ENCODE peak calls at places on chromosomes 16 and 17, in eight cellular contexts. J, Q, U, Y, K, X, A and C are unnamed samples.

GRCh38 chr17:82219083-82219482 is 6.4 kb upstream of the CCDC57 start:
- DNase-seq in J (no peak), Q (no peak), U (no peak), Y (no peak), K (no peak), X (no peak), A (no peak), C (no peak)

GRCh38 chr17:52159159-52159809 is 770 bp upstream of the CA10 start:
- DNase-seq in J (no peak), Q (no peak), U (no peak), Y (no peak), K (no peak), X (no peak), A (no peak), C (no peak)

GRCh38 chr16:1188781-1189189 is 35.9 kb downstream of the CACNA1H start:
- DNase-seq in J (no peak), Q (peak; percentile 76), U (peak; percentile 11), Y (no peak), K (no peak), X (peak; percentile 20), A (peak; percentile 21), C (no peak)

GRCh38 chr17:39677072-39677471 is 8.8 kb downstream of the PNMT start:
- DNase-seq in J (no peak), Q (no peak), U (no peak), Y (no peak), K (no peak), X (no peak), A (no peak), C (no peak)

GRCh38 chr17:29717817-29718216 is 95.1 kb upstream of the CORO6 start:
- DNase-seq in J (no peak), Q (no peak), U (no peak), Y (no peak), K (no peak), X (no peak), A (no peak), C (no peak)

GRCh38 chr17:42023524-42024349 is 3.8 kb downstream of the NKIRAS2 start:
- DNase-seq in J (no peak), Q (no peak), U (no peak), Y (no peak), K (peak; percentile 52), X (no peak), A (no peak), C (no peak)

GRCh38 chr17:49980703-49981197 is 11.8 kb downstream of the DLX4 start:
- DNase-seq in J (peak; percentile 42), Q (peak; percentile 96), U (no peak), Y (no peak), K (no peak), X (peak; percentile 82), A (no peak), C (no peak)

GRCh38 chr16:69443809-69444611 is 19.6 kb downstream of the CYB5B start:
- DNase-seq in J (no peak), Q (no peak), U (no peak), Y (peak; percentile 41), K (no peak), X (peak; percentile 43), A (no peak), C (peak; percentile 61)

GRCh38 chr16:19143241-19143640 is 24.8 kb upstream of the SYT17 start:
- DNase-seq in J (no peak), Q (no peak), U (no peak), Y (no peak), K (no peak), X (peak; percentile 88), A (no peak), C (no peak)

GRCh38 chr17:45950888-45951287 is 48.2 kb upstream of the STH start:
- DNase-seq in J (no peak), Q (no peak), U (no peak), Y (no peak), K (no peak), X (no peak), A (no peak), C (peak; percentile 54)